ENCODE peak calls at places on chromosomes 3 and 15, in seven cellular contexts. Z is GM12878, T is mammary epithelial cell, N is GM23248, B is fibroblast of lung, E is PC-9, F is astrocyte. P is an unnamed sample.

GRCh38 chr3:112619295-112619694 is 21.6 kb downstream of the CCDC80 start:
- DNase-seq in Z (no peak), E (no peak), T (peak; percentile 49), N (peak; percentile 88), F (no peak), B (peak; percentile 56), P (no peak)

GRCh38 chr15:69587731-69588130 is 135.1 kb downstream of the RPLP1 start:
- DNase-seq in F (no peak), B (no peak), N (no peak), Z (no peak), T (no peak), E (no peak), P (no peak)

GRCh38 chr3:151379083-151379734 is 5.3 kb downstream of the P2RY12 start:
- DNase-seq in B (no peak), T (no peak), Z (no peak), E (no peak), N (peak; percentile 38), F (no peak), P (peak; percentile 69)

GRCh38 chr3:101902041-101902440 is 52.7 kb downstream of the NFKBIZ start:
- DNase-seq in Z (no peak), N (peak; percentile 89), F (peak; percentile 86), E (peak; percentile 86), B (peak; percentile 88), T (peak; percentile 98), P (peak; percentile 82)

GRCh38 chr3:106881177-106881576 is 496.1 kb upstream of the CCDC54 start:
- DNase-seq in N (no peak), B (no peak), E (no peak), F (no peak), Z (no peak), T (no peak), P (no peak)

GRCh38 chr15:47795864-47796263 is 78.6 kb downstream of the SEMA6D start:
- DNase-seq in N (no peak), T (peak; percentile 63), F (no peak), Z (no peak), B (no peak), E (no peak), P (no peak)

GRCh38 chr3:52018319-52019000 is 22.8 kb upstream of the RPL29 start:
- DNase-seq in T (no peak), E (no peak), B (no peak), N (no peak), Z (no peak), F (no peak), P (no peak)

GRCh38 chr3:161171113-161171512 is 50.0 kb upstream of the NMD3 start:
- DNase-seq in B (peak; percentile 94), F (peak; percentile 90), Z (no peak), N (peak; percentile 92), T (peak; percentile 60), E (no peak), P (no peak)

GRCh38 chr3:108862865-108863798 is 40.5 kb downstream of the TRAT1 start:
- DNase-seq in B (peak; percentile 89), F (peak; percentile 88), T (peak; percentile 76), E (peak; percentile 79), Z (no peak), N (peak; percentile 33), P (peak; percentile 36)

GRCh38 chr3:49805884-49806701 is 3.0 kb downstream of the INKA1 start:
- DNase-seq in N (no peak), T (no peak), E (no peak), B (no peak), Z (no peak), F (no peak), P (peak; percentile 79)

GRCh38 chr15:56205061-56205876 is 38.4 kb downstream of the RFX7 start:
- DNase-seq in F (peak; percentile 35), B (peak; percentile 49), N (peak; percentile 57), E (no peak), T (peak; percentile 63), Z (no peak), P (no peak)

GRCh38 chr3:141410861-141411771 is 42.8 kb downstream of the ZBTB38 start:
- DNase-seq in N (peak; percentile 60), T (peak; percentile 59), F (peak; percentile 47), E (peak; percentile 50), Z (no peak), B (peak; percentile 55), P (peak; percentile 55)

GRCh38 chr3:5013021-5013906 is 34.0 kb downstream of the BHLHE40 start:
- DNase-seq in B (peak; percentile 76), Z (no peak), F (peak; percentile 62), T (peak; percentile 89), N (peak; percentile 54), E (peak; percentile 74), P (no peak)

GRCh38 chr3:140845878-140846277 is 95.8 kb upstream of the SLC25A36 start:
- DNase-seq in E (no peak), T (no peak), N (no peak), Z (no peak), F (no peak), B (no peak), P (no peak)

GRCh38 chr3:12198301-12198700 is 39.6 kb upstream of the TIMP4 start:
- DNase-seq in B (peak; percentile 66), E (peak; percentile 52), N (peak; percentile 83), T (peak; percentile 50), F (peak; percentile 57), Z (no peak), P (no peak)

GRCh38 chr3:178900244-178900643 is 171.4 kb downstream of the ZMAT3 start:
- DNase-seq in F (no peak), N (no peak), Z (no peak), T (no peak), E (no peak), B (no peak), P (no peak)

GRCh38 chr3:113508966-113509365 is 6.0 kb downstream of the SPICE1 start:
- DNase-seq in E (no peak), Z (no peak), B (no peak), N (no peak), F (no peak), T (no peak), P (no peak)

GRCh38 chr3:4350789-4351163 is 47.6 kb downstream of the SETMAR start:
- DNase-seq in T (peak; percentile 41), E (peak; percentile 33), F (peak; percentile 55), N (peak; percentile 79), Z (peak; percentile 31), B (peak; percentile 67), P (peak; percentile 68)

GRCh38 chr3:12969487-12969886 is 103.7 kb downstream of the IQSEC1 start:
- DNase-seq in E (no peak), Z (no peak), T (no peak), F (no peak), N (no peak), B (no peak), P (no peak)

GRCh38 chr15:75036269-75036668 is 12.9 kb downstream of the PPCDC start:
- DNase-seq in B (no peak), T (peak; percentile 74), N (peak; percentile 30), Z (no peak), E (peak; percentile 96), F (no peak), P (no peak)

GRCh38 chr3:143827425-143827824 is 20.8 kb downstream of the SLC9A9 start:
- DNase-seq in N (no peak), F (no peak), E (no peak), T (no peak), B (no peak), Z (no peak), P (no peak)
- H3K27ac ChIP-seq in N (no peak overlapping the region), F (no peak overlapping the region), E (no peak overlapping the region), T (no peak overlapping the region), B (no peak overlapping the region), Z (no peak overlapping the region), P (no peak overlapping the region)

DNA sequence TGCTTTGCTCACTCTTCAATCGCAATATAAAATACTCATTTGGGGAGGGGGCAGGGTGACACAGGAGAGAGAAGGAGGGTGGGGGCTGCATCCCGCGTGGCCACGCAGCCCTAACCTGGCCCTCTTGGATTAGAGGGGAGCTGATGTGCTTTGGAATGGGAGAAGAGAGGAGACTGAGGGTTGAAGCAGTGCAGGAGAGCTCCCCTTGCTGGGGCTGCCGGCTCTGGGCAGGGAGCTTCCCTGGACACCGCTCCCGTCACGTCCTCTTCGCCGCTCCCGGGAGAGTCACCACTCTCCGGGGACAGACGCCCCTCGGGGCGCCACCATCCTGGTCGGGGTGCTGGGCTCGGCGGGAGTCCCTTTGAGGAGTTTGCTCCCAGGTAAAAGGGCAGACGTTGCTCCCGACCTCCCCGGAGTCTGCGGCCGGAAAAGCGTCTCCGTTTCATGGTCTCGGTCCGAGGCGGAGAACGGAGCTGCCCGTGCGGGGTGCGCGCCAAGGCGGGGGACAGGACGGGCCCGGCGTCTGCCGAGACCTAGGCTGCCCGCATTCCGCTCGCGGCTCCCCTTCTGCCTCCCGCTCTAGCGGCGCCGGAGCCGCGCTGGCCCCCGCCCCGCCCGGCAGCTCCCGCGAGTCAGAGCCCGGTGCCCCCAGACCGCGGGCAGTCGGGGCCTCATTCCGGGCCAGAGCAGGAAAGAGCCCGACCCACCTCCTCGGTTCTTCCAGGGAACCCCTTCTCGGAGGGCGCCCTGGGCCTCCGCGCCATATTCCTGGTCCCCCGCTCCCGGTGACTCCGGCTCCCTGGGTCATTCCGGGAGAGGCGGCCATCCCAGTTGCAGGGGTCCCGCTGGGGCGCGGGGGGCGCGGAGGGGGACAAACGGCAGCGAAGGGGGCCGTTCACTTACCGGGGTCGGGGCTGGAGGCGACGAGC is 603 bp downstream of the SLC7A14 start:
- DNase-seq in B (no peak), E (no peak), F (no peak), T (no peak), Z (no peak), N (peak; percentile 33), P (no peak)
- TF ChIP-seq EZH2 in B (peak; percentile 53), E (no peak), F (peak; percentile 95), T (peak; percentile 75), Z (no peak), N (peak; percentile 78), P (no peak)

GRCh38 chr3:148246286-148246685 is 451.4 kb upstream of the AGTR1 start:
- DNase-seq in B (no peak), Z (no peak), N (no peak), E (no peak), F (no peak), T (no peak), P (no peak)
- H3K27ac ChIP-seq in B (no peak overlapping the region), Z (no peak overlapping the region), N (no peak overlapping the region), E (no peak overlapping the region), F (no peak overlapping the region), T (no peak overlapping the region), P (no peak overlapping the region)

GRCh38 chr3:138033202-138033691 is 23.3 kb downstream of the CLDN18 start:
- DNase-seq in F (no peak), T (no peak), B (no peak), N (no peak), E (no peak), Z (no peak), P (no peak)

GRCh38 chr3:138032567-138032966 is 22.6 kb downstream of the CLDN18 start:
- DNase-seq in F (no peak), B (no peak), E (no peak), Z (peak; percentile 42), T (no peak), N (no peak), P (no peak)

GRCh38 chr3:138030881-138031280 is 20.9 kb downstream of the CLDN18 start:
- DNase-seq in Z (no peak), B (no peak), E (no peak), T (no peak), N (no peak), F (no peak), P (no peak)

GRCh38 chr3:138034918-138035317 is 25.0 kb downstream of the CLDN18 start:
- DNase-seq in Z (no peak), E (no peak), T (peak; percentile 36), B (peak; percentile 18), N (no peak), F (no peak), P (no peak)

DNA sequence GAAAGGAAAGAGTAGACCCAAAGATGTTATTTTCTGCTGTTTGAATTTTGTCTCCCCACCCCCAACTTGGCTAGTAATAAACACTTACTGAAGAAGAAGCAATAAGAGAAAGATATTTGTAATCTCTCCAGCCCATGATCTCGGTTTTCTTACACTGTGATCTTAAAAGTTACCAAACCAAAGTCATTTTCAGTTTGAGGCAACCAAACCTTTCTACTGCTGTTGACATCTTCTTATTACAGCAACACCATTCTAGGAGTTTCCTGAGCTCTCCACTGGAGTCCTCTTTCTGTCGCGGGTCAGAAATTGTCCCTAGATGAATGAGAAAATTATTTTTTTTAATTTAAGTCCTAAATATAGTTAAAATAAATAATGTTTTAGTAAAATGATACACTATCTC is 21.6 kb downstream of the CLDN18 start:
- DNase-seq in F (no peak), Z (peak; percentile 45), N (no peak), E (no peak), T (no peak), B (no peak), P (no peak)
- TF ChIP-seq EZH2 in F (no peak), Z (no peak), N (no peak), E (no peak), T (no peak), B (no peak), P (no peak)